ENCODE peak calls at places on chromosome 21, in four cellular contexts. G is CD8-positive, alpha-beta T cell; Y is heart right ventricle; T is natural killer cell. M is an unnamed sample.
A peak's percentile ranks its signal among the peaks of the same experiment; 100 is the strongest.

GRCh38 chr21:31176080-31176551 is 137.8 kb upstream of the KRTAP19-8 start:
- ATAC-seq in G (no peak), Y (no peak), T (no peak), M (no peak)

GRCh38 chr21:17513214-17514123 is 626 bp downstream of the CXADR start:
- ATAC-seq in G (peak; percentile 25), Y (peak; percentile 56), T (peak; percentile 40), M (peak; percentile 54)

GRCh38 chr21:36337099-36337509 is 17.1 kb downstream of the MORC3 start:
- ATAC-seq in G (no peak), Y (no peak), T (peak; percentile 79), M (no peak)

GRCh38 chr21:23624281-23624680 is 1983.0 kb downstream of the MRPL39 start:
- ATAC-seq in G (no peak), Y (no peak), T (no peak), M (no peak)

GRCh38 chr21:43287111-43287973 is 118.5 kb downstream of the CRYAA start:
- ATAC-seq in G (peak; percentile 36), Y (no peak), T (peak; percentile 21), M (no peak)

GRCh38 chr21:18801468-18801867 is 397.9 kb upstream of the TMPRSS15 start:
- ATAC-seq in G (no peak), Y (no peak), T (no peak), M (no peak)

GRCh38 chr21:32253215-32253641 is 25.6 kb downstream of the MIS18A start:
- ATAC-seq in G (no peak), Y (peak; percentile 76), T (no peak), M (peak; percentile 83)

GRCh38 chr21:28018741-28019669 is 973.7 kb downstream of the LTN1 start:
- ATAC-seq in G (no peak), Y (no peak), T (no peak), M (no peak)

GRCh38 chr21:45982256-45982757 is 737 bp downstream of the COL6A1 start:
- ATAC-seq in G (no peak), Y (peak; percentile 1), T (no peak), M (no peak)

GRCh38 chr21:31142600-31142999 is 104.3 kb upstream of the KRTAP19-8 start:
- ATAC-seq in G (peak; percentile 86), Y (no peak), T (no peak), M (no peak)

GRCh38 chr21:32916522-32917099 is 109.1 kb upstream of the OLIG2 start:
- ATAC-seq in G (no peak), Y (no peak), T (peak; percentile 69), M (no peak)

GRCh38 chr21:15210235-15210678 is 145.5 kb upstream of the NRIP1 start:
- ATAC-seq in G (no peak), Y (no peak), T (no peak), M (peak; percentile 86)

GRCh38 chr21:36749935-36750578 is 51.1 kb downstream of the SIM2 start:
- ATAC-seq in G (no peak), Y (no peak), T (no peak), M (peak; percentile 58)

GRCh38 chr21:14737922-14738321 is 191.8 kb upstream of the SAMSN1 start:
- ATAC-seq in G (peak; percentile 96), Y (no peak), T (peak; percentile 86), M (no peak)

GRCh38 chr21:16302851-16303282 is 573.1 kb downstream of the USP25 start:
- ATAC-seq in G (no peak), Y (peak; percentile 79), T (no peak), M (peak; percentile 83)

GRCh38 chr21:38240121-38240520 is 16.7 kb upstream of the KCNJ15 start:
- ATAC-seq in G (no peak), Y (no peak), T (no peak), M (no peak)

GRCh38 chr21:38234395-38235142 is 22.2 kb upstream of the KCNJ15 start:
- ATAC-seq in G (no peak), Y (no peak), T (no peak), M (no peak)

GRCh38 chr21:38242036-38242435 is 14.8 kb upstream of the KCNJ15 start:
- ATAC-seq in G (no peak), Y (no peak), T (no peak), M (no peak)

GRCh38 chr21:38241029-38241740 is 15.6 kb upstream of the KCNJ15 start:
- ATAC-seq in G (no peak), Y (peak; percentile 58), T (no peak), M (no peak)

DNA sequence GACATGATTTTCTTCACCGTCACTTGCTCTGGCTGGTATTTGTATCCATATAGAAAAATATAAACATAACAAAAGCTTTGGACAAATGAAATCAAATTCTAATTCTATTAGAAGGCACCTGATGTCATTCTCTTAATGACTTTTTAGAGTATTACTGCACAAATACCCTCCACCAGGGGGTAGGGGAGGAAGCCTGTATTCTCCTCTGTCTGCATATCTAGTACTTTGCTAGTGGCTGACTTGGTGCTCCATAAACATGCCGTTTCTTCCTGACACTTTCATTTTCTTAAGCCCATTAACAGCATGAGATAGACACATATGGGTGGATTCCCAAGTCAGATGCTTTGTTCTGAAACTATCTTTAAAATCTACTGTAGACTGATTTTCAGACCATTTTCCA is 20.6 kb upstream of the KCNJ15 start:
- ATAC-seq in G (no peak), Y (no peak), T (no peak), M (no peak)
- TF ChIP-seq CTCF in G (no peak), Y (peak; percentile 7), T (no peak), M (no peak)

DNA sequence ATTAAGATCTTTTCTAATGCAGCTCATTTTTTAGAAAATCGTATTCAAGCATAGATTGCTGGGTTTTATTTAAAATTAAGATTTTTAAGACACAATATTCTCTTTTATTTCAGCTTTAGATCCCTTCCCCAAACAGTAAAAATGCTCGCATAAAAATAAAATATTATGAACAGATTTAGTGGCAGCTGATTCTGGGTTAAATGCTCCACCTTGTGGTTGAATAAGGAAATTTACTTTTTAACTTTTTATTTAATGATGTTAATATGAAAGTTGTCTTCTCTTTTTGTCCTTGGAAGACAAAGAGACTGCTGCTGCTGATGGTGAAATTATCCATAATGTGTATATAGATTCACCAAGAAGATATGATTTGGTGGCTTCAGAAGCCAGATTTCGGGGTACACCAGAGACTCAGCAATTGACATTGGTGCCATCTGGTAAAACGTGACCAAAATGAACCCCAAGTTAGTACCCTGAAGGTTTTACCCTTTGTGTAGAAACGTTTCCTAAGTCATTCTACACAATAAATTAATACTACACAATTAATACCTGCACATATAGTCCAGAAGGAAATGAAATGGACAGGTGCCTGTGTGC is 128.0 kb downstream of the ADAMTS1 start:
- ATAC-seq in G (no peak), Y (no peak), T (no peak), M (no peak)
- TF ChIP-seq CTCF in G (peak; percentile 68), Y (peak; percentile 59), T (peak; percentile 66), M (peak; percentile 66)

DNA sequence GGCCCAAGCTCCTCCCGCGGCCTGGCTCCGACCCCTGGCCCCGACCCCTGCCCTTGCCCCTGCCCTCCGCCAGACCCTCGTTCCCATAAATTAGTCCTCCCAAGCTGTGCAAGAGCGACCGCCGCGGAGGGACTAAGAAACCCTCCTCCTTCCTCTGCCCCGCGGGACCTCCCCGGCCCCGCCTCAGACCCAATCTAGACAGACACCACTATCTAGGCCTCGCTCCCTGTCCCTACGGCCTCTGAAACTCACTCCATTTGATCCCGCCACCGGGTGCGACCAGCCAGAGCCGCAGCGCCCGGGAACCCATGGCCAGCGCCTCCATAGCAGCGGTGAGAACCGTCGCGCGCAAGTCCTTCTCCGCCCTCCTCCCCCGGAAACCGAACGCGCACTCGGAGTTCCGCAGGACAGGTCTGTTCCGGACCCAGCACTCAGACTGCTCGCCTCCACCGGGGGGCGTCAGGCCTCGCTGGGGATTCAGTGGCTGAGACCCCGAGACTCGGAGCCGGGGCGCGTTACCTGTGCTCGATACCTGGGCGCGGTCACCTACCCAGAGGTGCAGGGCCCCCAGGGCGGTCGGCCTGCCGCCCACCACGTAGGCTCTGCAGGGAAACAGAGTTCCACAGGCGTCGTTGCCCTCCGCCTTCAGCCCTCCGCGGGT is at the start of gene MRPL39:
- ATAC-seq in G (peak; percentile 84), Y (peak; percentile 96), T (peak; percentile 91), M (peak; percentile 91)
- TF ChIP-seq CTCF in G (no peak), Y (peak; percentile 45), T (no peak), M (peak; percentile 74)

GRCh38 chr21:34156957-34157356 is 83.6 kb downstream of the MRPS6 start:
- ATAC-seq in G (no peak), Y (no peak), T (no peak), M (no peak)

GRCh38 chr21:34148826-34149558 is 75.6 kb downstream of the MRPS6 start:
- ATAC-seq in G (no peak), Y (no peak), T (no peak), M (no peak)

GRCh38 chr21:34154878-34155277 is 81.5 kb downstream of the MRPS6 start:
- ATAC-seq in G (peak; percentile 91), Y (no peak), T (no peak), M (no peak)

GRCh38 chr21:34147835-34148804 is 74.7 kb downstream of the MRPS6 start:
- ATAC-seq in G (no peak), Y (no peak), T (no peak), M (no peak)

GRCh38 chr21:34152500-34152899 is 79.1 kb downstream of the MRPS6 start:
- ATAC-seq in G (no peak), Y (no peak), T (no peak), M (no peak)
- TF ChIP-seq CTCF in G (no peak), Y (no peak), T (no peak), M (no peak)

DNA sequence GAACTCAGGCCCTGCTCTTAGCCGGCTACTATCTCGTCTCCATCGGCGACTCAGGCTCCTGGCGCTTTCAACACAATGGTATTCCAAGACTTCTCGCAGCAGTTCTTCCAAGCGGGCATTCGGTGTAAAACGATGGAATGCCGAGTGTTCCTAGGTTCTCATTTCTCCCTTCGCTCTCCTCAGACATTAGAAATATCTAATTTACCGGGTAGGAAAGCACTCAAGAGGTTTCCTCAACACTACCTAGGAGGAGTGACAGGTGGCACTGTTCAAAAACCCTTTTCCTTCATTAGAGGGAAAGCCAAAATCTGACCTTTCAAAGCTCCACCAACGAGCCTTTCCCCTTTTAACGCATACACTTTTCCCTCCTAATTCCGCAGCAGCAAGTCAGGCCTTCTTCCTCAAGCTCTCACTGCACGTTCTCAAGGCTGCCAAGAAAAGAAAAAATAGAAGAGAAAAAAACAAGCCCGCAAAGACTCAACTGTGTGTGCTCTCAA is 601 bp downstream of the UBE2G2 start:
- ATAC-seq in G (peak; percentile 60), Y (no peak), T (peak; percentile 48), M (no peak)
- TF ChIP-seq CTCF in G (peak; percentile 69), Y (peak; percentile 8), T (peak; percentile 23), M (no peak)

GRCh38 chr21:41767606-41768370 is 936 bp upstream of the RIPK4 start:
- ATAC-seq in G (peak; percentile 21), Y (no peak), T (no peak), M (no peak)

GRCh38 chr21:41769933-41770332 is 3.1 kb upstream of the RIPK4 start:
- ATAC-seq in G (no peak), Y (no peak), T (no peak), M (no peak)

GRCh38 chr21:41769521-41769920 is 2.7 kb upstream of the RIPK4 start:
- ATAC-seq in G (no peak), Y (no peak), T (no peak), M (no peak)

GRCh38 chr21:41769106-41769505 is 2.3 kb upstream of the RIPK4 start:
- ATAC-seq in G (no peak), Y (no peak), T (no peak), M (no peak)

GRCh38 chr21:41768371-41769042 is 1.7 kb upstream of the RIPK4 start:
- ATAC-seq in G (peak; percentile 37), Y (no peak), T (peak; percentile 37), M (peak; percentile 6)
- TF ChIP-seq CTCF in G (no peak), Y (no peak), T (no peak), M (peak; percentile 15)

GRCh38 chr21:39377444-39378050 is 28.7 kb upstream of the HMGN1 start:
- ATAC-seq in G (no peak), Y (no peak), T (no peak), M (no peak)
- TF ChIP-seq CTCF in G (no peak), Y (no peak), T (no peak), M (no peak)

M was measured in gastroesophageal sphincter.